ENCODE peak calls at places on chromosomes 4 and X, in seven cellular contexts. A, Y, B, U, H, W and T are unnamed samples. For H3K27me3, the result is how much of the 10 kb centered on the place peaks cover.

GRCh38 chrX:134013092-134013497 is 27.7 kb upstream of the GPC3 start:
- DNase-seq in A (no peak), H (peak), Y (peak), W (no peak), B (no peak), U (no peak), T (peak)

GRCh38 chr4:112807083-112807482 is 170.1 kb downstream of the LARP7 start:
- DNase-seq in Y (no peak), U (no peak), A (no peak), W (no peak), B (no peak), H (no peak), T (no peak)

GRCh38 chrX:129769467-129770154 is 10.1 kb upstream of the SASH3 start:
- DNase-seq in B (no peak), Y (no peak), H (no peak), A (no peak), U (peak), W (no peak), T (no peak)

GRCh38 chrX:15143050-15143824 is 126.6 kb downstream of the ASB9 start:
- DNase-seq in A (peak), U (peak), W (peak), H (peak), Y (peak), B (peak), T (no peak)

GRCh38 chr4:40264995-40265909 is 68.4 kb downstream of the RHOH start:
- DNase-seq in W (peak), B (peak), Y (no peak), H (peak), U (peak), A (peak), T (no peak)

GRCh38 chr4:15213415-15213814 is 211.1 kb downstream of the CPEB2 start:
- DNase-seq in U (no peak), Y (no peak), A (no peak), B (no peak), H (no peak), W (no peak), T (no peak)

GRCh38 chrX:17495052-17495451 is 120.1 kb downstream of the NHS start:
- DNase-seq in W (no peak), U (no peak), H (no peak), Y (peak), A (no peak), B (no peak), T (no peak)

GRCh38 chr4:157832596-157832995 is 340.2 kb downstream of the GASK1B start:
- DNase-seq in U (no peak), B (no peak), W (no peak), A (no peak), H (no peak), Y (no peak), T (no peak)

GRCh38 chr4:79178770-79179169 is 147.1 kb downstream of the NAA11 start:
- DNase-seq in B (no peak), W (peak), H (peak), Y (no peak), U (no peak), A (no peak), T (no peak)

GRCh38 chr4:31408136-31408535 is 688.0 kb downstream of the PCDH7 start:
- DNase-seq in W (no peak), U (no peak), B (no peak), H (no peak), Y (no peak), A (no peak), T (no peak)

GRCh38 chr4:159303435-159303834 is 200.6 kb downstream of the RAPGEF2 start:
- DNase-seq in W (no peak), H (no peak), A (no peak), U (no peak), Y (no peak), B (no peak), T (no peak)

GRCh38 chr4:128323401-128323800 is 35.8 kb upstream of the PGRMC2 start:
- DNase-seq in U (no peak), A (no peak), H (no peak), Y (peak), W (no peak), B (no peak), T (no peak)

GRCh38 chr4:154526151-154526550 is 24.0 kb downstream of the PLRG1 start:
- DNase-seq in A (no peak), B (no peak), Y (no peak), H (no peak), W (no peak), U (no peak), T (no peak)

GRCh38 chr4:42339935-42340406 is 57.3 kb upstream of the SHISA3 start:
- DNase-seq in H (peak), Y (no peak), U (no peak), W (no peak), B (no peak), A (no peak), T (no peak)

GRCh38 chrX:2711441-2711840 is 20.3 kb downstream of the CD99 start:
- DNase-seq in B (no peak), H (no peak), W (no peak), Y (no peak), U (no peak), A (no peak), T (no peak)

GRCh38 chrX:27981349-27981748 is at the start of gene DCAF8L1:
- DNase-seq in U (no peak), B (no peak), H (no peak), W (no peak), A (no peak), Y (no peak), T (no peak)

GRCh38 chr4:4880492-4880891 is 21.0 kb downstream of the MSX1 start:
- DNase-seq in Y (peak), B (no peak), A (no peak), U (no peak), W (no peak), H (no peak), T (no peak)

GRCh38 chrX:119190736-119191282 is 45.3 kb upstream of the PGRMC1 start:
- DNase-seq in B (no peak), H (peak), U (no peak), Y (no peak), W (no peak), A (no peak), T (no peak)

GRCh38 chrX:69618803-69619202 is 2.9 kb downstream of the EDA start:
- DNase-seq in B (no peak), U (no peak), H (peak), W (peak), A (peak), Y (peak), T (no peak)

GRCh38 chrX:120262781-120263719 is 12.4 kb downstream of the ZBTB33 start:
- DNase-seq in Y (no peak), H (no peak), A (no peak), W (no peak), U (no peak), B (no peak), T (no peak)
- H3K27ac ChIP-seq in Y (no peak), H (no peak), A (no peak), W (no peak), U (no peak), B (no peak), T (no peak)

GRCh38 chrX:111086521-111087127 is 9.4 kb upstream of the PAK3 start:
- DNase-seq in H (no peak), Y (no peak), B (no peak), U (no peak), W (no peak), A (no peak), T (no peak)
- H3K27me3 ChIP-seq in H (under half), Y (under half), B (under half), U (under half), W (under half), A (under half), T (under half)

GRCh38 chr4:6093671-6094070 is 75.4 kb upstream of the C4orf50 start:
- DNase-seq in W (no peak), Y (no peak), A (no peak), H (no peak), U (no peak), B (no peak), T (no peak)

GRCh38 chr4:6092971-6093370 is 74.7 kb upstream of the C4orf50 start:
- DNase-seq in Y (no peak), H (no peak), U (no peak), W (no peak), B (no peak), A (no peak), T (no peak)

GRCh38 chr4:6095023-6095817 is 77.0 kb upstream of the C4orf50 start:
- DNase-seq in H (no peak), U (no peak), A (no peak), B (no peak), Y (peak), W (no peak), T (no peak)

GRCh38 chr4:6095897-6096296 is 77.7 kb upstream of the C4orf50 start:
- DNase-seq in Y (no peak), A (no peak), U (no peak), H (no peak), B (no peak), W (no peak), T (no peak)

GRCh38 chr4:6097581-6097980 is 79.3 kb upstream of the C4orf50 start:
- DNase-seq in H (no peak), U (no peak), Y (no peak), W (no peak), B (no peak), A (no peak), T (no peak)
- H3K27ac ChIP-seq in H (no peak), U (no peak), Y (no peak), W (no peak), B (no peak), A (no peak), T (no peak)

DNA sequence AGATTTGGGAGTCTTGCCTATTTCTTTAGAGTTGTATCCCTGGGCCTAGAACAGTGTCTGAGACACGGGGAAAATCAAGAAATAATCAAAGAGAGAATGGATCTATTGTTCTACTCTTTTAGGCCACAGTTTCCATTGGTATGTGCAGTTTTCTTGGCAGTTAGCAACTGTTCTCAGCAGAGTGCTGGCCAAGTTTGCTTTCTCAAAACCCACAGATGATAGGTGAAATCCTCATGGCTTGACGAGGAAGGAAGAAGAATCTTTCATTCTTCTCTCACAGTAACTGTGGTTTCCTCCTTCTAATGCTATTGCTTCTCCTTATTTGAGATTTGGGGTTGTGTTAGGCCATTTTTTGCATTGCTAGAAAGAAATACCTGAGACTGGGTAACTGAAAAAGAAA is 42.2 kb downstream of the AGA start:
- DNase-seq in H (peak), B (no peak), U (no peak), Y (no peak), A (no peak), W (no peak), T (no peak)
- H3K27me3 ChIP-seq in H (under half), B (under half), U (under half), Y (under half), A (under half), W (under half), T (under half)